ENCODE peak calls at places on chromosome 15, in six cellular contexts. Z is Peyer's patch, N is uterus, M is ovary, X is MM.1S, U is OCI-LY7. G is an unnamed sample.

GRCh38 chr15:80620931-80621330 is 74.2 kb upstream of the ABHD17C start:
- DNase-seq in Z (no peak), N (no peak), M (no peak), X (no peak), U (no peak), G (no peak)

GRCh38 chr15:89506026-89506686 is 9.8 kb upstream of the RHCG start:
- DNase-seq in Z (peak; percentile 22), N (no peak), M (no peak), X (no peak), U (no peak), G (peak; percentile 15)

GRCh38 chr15:72911658-72912057 is 128.1 kb upstream of the ADPGK start:
- DNase-seq in Z (no peak), N (no peak), M (no peak), X (no peak), U (no peak), G (no peak)

GRCh38 chr15:69602095-69602494 is 149.5 kb downstream of the RPLP1 start:
- DNase-seq in Z (peak; percentile 25), N (no peak), M (no peak), X (no peak), U (no peak), G (no peak)

GRCh38 chr15:69718916-69719315 is 266.3 kb downstream of the RPLP1 start:
- DNase-seq in Z (peak; percentile 62), N (no peak), M (no peak), X (peak; percentile 36), U (peak; percentile 42), G (peak; percentile 59)

GRCh38 chr15:97995192-97995591 is 34.7 kb downstream of the ARRDC4 start:
- DNase-seq in Z (no peak), N (no peak), M (no peak), X (no peak), U (no peak), G (no peak)

GRCh38 chr15:28955160-28955502 is 69.4 kb downstream of the APBA2 start:
- DNase-seq in Z (peak; percentile 48), N (no peak), M (no peak), X (peak; percentile 86), U (peak; percentile 50), G (no peak)

GRCh38 chr15:40038267-40038653 is 721 bp downstream of the SRP14 start:
- DNase-seq in Z (no peak), N (no peak), M (no peak), X (no peak), U (no peak), G (no peak)

GRCh38 chr15:46853600-46853999 is 863.7 kb upstream of the SEMA6D start:
- DNase-seq in Z (no peak), N (no peak), M (no peak), X (no peak), U (no peak), G (no peak)

DNA sequence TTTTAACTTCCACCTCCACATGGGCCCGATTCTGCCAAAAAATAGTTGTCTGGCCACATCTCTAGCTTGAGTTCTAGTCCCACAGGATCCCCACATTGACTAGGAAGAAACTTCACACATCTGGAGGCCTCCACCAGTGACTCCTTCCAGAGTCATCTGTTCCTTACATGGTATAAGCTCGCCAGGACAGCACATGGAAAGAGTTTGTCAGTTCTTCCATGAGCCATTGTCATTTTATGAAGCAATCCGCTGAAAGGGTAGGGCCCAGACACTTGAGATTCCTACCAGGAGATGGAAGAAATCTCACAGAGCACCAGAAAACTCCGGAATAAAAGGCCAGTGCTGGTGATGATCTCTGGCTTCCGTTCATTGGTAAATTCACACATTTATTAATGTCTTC is 350.5 kb upstream of the ICE2 start:
- DNase-seq in Z (no peak), N (no peak), M (no peak), X (no peak), U (no peak), G (no peak)
- TF ChIP-seq CTCF in Z (no peak), N (no peak), M (no peak), X (no peak), U (no peak), G (no peak)

GRCh38 chr15:59274126-59274970 is 67.7 kb downstream of the LDHAL6B start:
- DNase-seq in Z (no peak), N (no peak), M (no peak), X (no peak), U (no peak), G (no peak)
- H3K27ac ChIP-seq in Z (peak overlapping the region; percentile 86), N (no peak overlapping the region), M (no peak overlapping the region), X (no peak overlapping the region), U (no peak overlapping the region), G (no peak overlapping the region)

DNA sequence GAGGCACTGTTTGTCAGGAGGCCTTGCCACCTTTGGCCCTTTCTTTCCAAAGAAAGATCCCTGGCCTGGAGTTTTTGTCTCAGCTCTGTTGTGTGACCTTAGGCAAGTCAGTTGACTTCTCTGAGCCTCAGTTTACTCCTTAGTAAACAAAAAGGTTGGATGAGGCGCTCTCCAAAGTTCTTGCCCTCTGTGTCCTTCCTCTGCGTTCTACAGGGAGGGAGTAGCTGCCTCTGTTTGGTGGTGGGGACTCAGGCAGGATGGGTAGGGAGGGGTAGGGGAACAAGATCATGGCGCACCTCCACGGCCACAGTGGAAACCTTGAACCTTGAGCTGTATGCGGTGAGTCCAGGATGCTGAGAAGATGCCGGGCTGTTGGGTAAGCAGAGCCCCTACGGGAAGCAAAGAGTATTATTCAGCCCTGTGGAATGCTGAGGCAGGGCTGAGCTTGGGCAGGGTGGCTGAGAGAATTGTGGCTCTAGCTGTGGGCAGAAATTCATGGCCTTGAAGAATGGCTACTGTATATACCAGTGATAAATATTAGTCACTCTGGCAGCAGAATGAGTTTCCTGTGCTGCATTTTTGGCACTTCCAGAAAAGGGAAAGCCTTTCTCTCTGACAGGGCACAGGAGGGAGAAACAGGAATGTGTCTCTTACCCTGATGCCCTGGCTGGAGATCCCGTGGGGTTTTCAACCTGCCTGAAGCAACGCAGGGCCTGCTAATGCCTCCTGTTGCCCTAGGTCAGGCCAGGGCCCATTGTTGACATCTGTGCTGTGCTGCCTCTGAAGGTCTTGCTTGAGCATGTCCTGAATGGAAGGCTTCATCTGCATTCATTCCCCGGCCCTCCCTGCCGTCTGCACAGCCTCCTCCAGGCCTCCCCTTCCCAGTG is 39.9 kb downstream of the SMAD3 start:
- DNase-seq in Z (peak; percentile 81), N (peak; percentile 69), M (peak; percentile 71), X (no peak), U (no peak), G (peak; percentile 64)
- TF ChIP-seq CTCF in Z (peak; percentile 32), N (no peak), M (no peak), X (no peak), U (no peak), G (peak; percentile 25)

DNA sequence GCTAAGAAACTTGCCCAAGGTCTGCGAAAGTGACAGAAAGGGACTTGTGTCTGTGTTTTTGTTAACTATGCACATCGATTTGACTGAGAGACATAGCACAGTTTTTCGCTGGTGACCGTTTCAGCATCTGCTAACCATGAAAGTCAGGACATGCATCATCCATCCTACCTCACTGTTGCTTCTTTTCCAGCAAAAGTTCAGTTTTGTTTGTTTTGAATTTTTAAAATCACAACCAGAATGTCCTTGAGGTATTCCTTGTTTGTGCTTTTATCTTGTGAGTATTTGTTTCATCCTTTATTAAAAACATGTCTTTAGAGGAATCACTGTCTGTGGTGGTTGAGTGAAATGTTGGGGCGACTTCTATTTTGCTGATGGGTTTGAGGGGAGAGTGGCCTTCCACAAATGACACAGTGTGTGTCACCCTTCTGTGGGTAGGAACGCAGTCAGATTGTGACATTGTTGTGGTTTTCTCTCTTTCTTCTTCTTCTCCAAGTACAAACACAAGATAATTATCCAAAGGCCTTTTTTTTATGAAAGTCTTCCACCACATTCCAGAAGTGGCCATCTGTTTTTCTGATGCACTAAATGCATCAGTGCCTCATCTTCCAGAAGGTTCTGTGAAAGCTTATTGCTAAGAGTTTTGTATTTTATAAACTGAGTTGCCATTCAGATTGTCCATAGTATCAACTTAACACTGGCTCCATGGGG is 214.4 kb upstream of the NR2E3 start:
- DNase-seq in Z (no peak), N (no peak), M (no peak), X (no peak), U (no peak), G (no peak)
- H3K27ac ChIP-seq in Z (peak overlapping the region; percentile 0), N (peak overlapping the region; percentile 40), M (no peak overlapping the region), X (no peak overlapping the region), U (no peak overlapping the region), G (peak overlapping the region; percentile 70)

GRCh38 chr15:66165856-66166255 is 87.7 kb downstream of the MEGF11 start:
- DNase-seq in Z (no peak), N (no peak), M (no peak), X (no peak), U (no peak), G (no peak)
- TF ChIP-seq CTCF in Z (no peak), N (no peak), M (no peak), X (no peak), U (no peak), G (no peak)

GRCh38 chr15:58748040-58748786 is 1.3 kb downstream of the ADAM10 start:
- DNase-seq in Z (no peak), N (no peak), M (no peak), X (peak; percentile 72), U (peak; percentile 77), G (no peak)
- H3K27ac ChIP-seq in Z (peak overlapping the region; percentile 97), N (peak overlapping the region; percentile 93), M (peak overlapping the region; percentile 92), X (peak overlapping the region; percentile 88), U (peak overlapping the region; percentile 84), G (peak overlapping the region; percentile 98)

GRCh38 chr15:77474987-77475385 is 54.3 kb downstream of the HMG20A start:
- DNase-seq in Z (no peak), N (no peak), M (no peak), X (no peak), U (no peak), G (no peak)

GRCh38 chr15:77473328-77473727 is 52.6 kb downstream of the HMG20A start:
- DNase-seq in Z (no peak), N (no peak), M (no peak), X (no peak), U (no peak), G (no peak)

GRCh38 chr15:77476999-77477398 is 56.3 kb downstream of the HMG20A start:
- DNase-seq in Z (no peak), N (no peak), M (no peak), X (no peak), U (no peak), G (no peak)

GRCh38 chr15:77475898-77476297 is 55.2 kb downstream of the HMG20A start:
- DNase-seq in Z (no peak), N (no peak), M (no peak), X (no peak), U (no peak), G (no peak)

DNA sequence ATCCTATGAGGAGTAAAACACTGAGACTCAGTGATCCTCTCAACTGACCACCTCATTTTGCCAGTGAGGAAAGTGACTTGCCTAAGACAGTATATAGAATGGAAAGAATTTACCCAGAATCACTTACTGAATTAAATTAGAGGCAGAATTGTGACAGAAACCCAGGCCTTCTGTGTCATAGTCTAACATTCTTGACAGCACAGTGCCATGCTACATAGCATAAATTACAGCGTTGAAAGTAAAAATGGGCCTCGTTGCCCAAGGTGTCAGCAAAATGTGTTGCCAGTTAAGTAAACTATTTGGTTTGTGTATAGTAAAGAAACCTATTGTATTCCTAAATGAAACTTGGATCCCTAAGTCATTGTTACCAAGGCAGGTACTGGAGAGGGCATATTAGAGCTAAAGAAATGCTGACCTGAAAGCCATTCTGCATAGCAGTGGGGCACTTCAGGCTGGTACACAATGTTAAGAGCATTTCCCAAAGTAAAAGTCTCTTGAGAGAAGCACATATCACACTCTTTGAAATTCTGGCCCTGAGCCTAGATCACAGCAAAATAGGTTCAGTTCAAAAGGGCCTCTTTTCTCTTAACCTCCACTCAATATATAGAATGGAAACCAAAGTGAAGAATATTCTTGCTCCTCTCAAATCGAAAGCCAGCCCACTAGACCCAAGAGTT is 53.8 kb downstream of the HMG20A start:
- DNase-seq in Z (no peak), N (no peak), M (no peak), X (no peak), U (no peak), G (no peak)
- TF ChIP-seq CTCF in Z (no peak), N (no peak), M (no peak), X (no peak), U (no peak), G (no peak)

G was measured in tibial artery.